ENCODE peak calls at places on chromosomes 12 and 14, in ten cellular contexts. Y is left ventricle myocardium inferior, B is astrocyte of the spinal cord, H is endodermal cell, D is dorsolateral prefrontal cortex, Z is psoas muscle, I is stomach, M is MCF 10A, E is nephron progenitor cell, F is Caco-2. K is an unnamed sample.

GRCh38 chr12:119229837-119230236 is 51.1 kb downstream of the HSPB8 start:
- DNase-seq in F (peak), I (no peak), B (peak), E (peak), H (peak), D (peak), Z (peak), M (peak), Y (peak), K (peak)

GRCh38 chr12:19437996-19438395 is 1.3 kb upstream of the AEBP2 start:
- DNase-seq in Z (no peak), D (no peak), B (no peak), M (no peak), Y (no peak), E (no peak), F (no peak), I (no peak), H (no peak), K (no peak)

GRCh38 chr14:99064262-99064954 is 207.6 kb downstream of the BCL11B start:
- DNase-seq in B (no peak), H (no peak), E (no peak), I (no peak), Y (no peak), D (no peak), Z (no peak), F (no peak), M (peak), K (no peak)

GRCh38 chr12:54983536-54984102 is 943 bp downstream of the TESPA1 start:
- DNase-seq in M (no peak), Z (no peak), E (no peak), Y (no peak), I (no peak), B (no peak), D (no peak), H (no peak), F (no peak), K (no peak)

GRCh38 chr14:103014466-103015319 is 42.7 kb downstream of the CDC42BPB start:
- DNase-seq in H (peak), Z (no peak), F (no peak), M (peak), Y (no peak), E (no peak), D (no peak), B (peak), I (no peak), K (no peak)

GRCh38 chr12:95506707-95507523 is 33.0 kb downstream of the METAP2 start:
- DNase-seq in Z (no peak), B (no peak), I (no peak), F (no peak), M (no peak), E (no peak), Y (no peak), H (no peak), D (no peak), K (no peak)

GRCh38 chr12:130574402-130574801 is 141.7 kb downstream of the RIMBP2 start:
- DNase-seq in E (no peak), Y (no peak), H (peak), B (no peak), D (no peak), Z (no peak), F (no peak), I (no peak), M (no peak), K (no peak)

GRCh38 chr12:131085816-131086591 is 132.3 kb downstream of the ADGRD1 start:
- DNase-seq in Y (no peak), M (no peak), F (no peak), H (peak), Z (no peak), B (no peak), I (peak), E (no peak), D (no peak), K (no peak)

GRCh38 chr12:18864900-18865561 is 127.1 kb downstream of the CAPZA3 start:
- DNase-seq in Z (no peak), H (no peak), E (no peak), F (no peak), B (peak), D (no peak), I (no peak), M (peak), Y (no peak), K (no peak)

GRCh38 chr14:75334191-75335051 is 55.8 kb downstream of the FOS start:
- DNase-seq in I (peak), Z (peak), E (no peak), H (no peak), Y (peak), B (no peak), M (no peak), D (no peak), F (no peak), K (no peak)

GRCh38 chr14:35355981-35356839 is 48.3 kb downstream of the NFKBIA start:
- DNase-seq in E (no peak), Z (no peak), F (peak), M (no peak), B (no peak), Y (no peak), I (no peak), H (peak), D (no peak), K (no peak)

GRCh38 chr12:38998887-38999482 is 93.6 kb upstream of the CPNE8 start:
- DNase-seq in B (no peak), D (no peak), Z (no peak), M (no peak), F (no peak), H (no peak), E (no peak), Y (no peak), I (no peak), K (no peak)

GRCh38 chr12:131090254-131091210 is 136.8 kb downstream of the ADGRD1 start:
- DNase-seq in E (no peak), D (no peak), Y (no peak), M (peak), I (no peak), B (no peak), Z (no peak), H (peak), F (peak), K (no peak)

GRCh38 chr14:33512201-33512600 is 438.7 kb downstream of the EGLN3 start:
- DNase-seq in M (peak), F (no peak), B (peak), I (no peak), Z (no peak), E (no peak), Y (no peak), H (no peak), D (no peak), K (no peak)

GRCh38 chr12:51977320-51977753 is 25.8 kb downstream of the ACVR1B start:
- DNase-seq in H (no peak), F (peak), D (no peak), M (no peak), B (no peak), E (no peak), I (no peak), Z (no peak), Y (no peak), K (no peak)

GRCh38 chr12:87302126-87302732 is 727.0 kb downstream of the C12orf50 start:
- DNase-seq in H (no peak), E (no peak), Z (no peak), F (no peak), B (no peak), Y (no peak), I (no peak), M (no peak), D (no peak), K (no peak)

GRCh38 chr12:117875652-117876491 is 92.9 kb downstream of the KSR2 start:
- DNase-seq in E (peak), Y (no peak), Z (no peak), D (peak), H (peak), F (no peak), I (no peak), B (peak), M (no peak), K (peak)

GRCh38 chr12:111122458-111122878 is 202.1 kb upstream of the MYL2 start:
- DNase-seq in B (no peak), Y (no peak), M (no peak), D (no peak), H (no peak), I (no peak), E (peak), F (no peak), Z (no peak), K (no peak)

GRCh38 chr12:80763874-80764273 is 47.2 kb downstream of the MYF5 start:
- DNase-seq in E (peak), B (peak), F (peak), D (peak), Y (no peak), Z (no peak), I (no peak), H (peak), M (peak), K (peak)
- TF ChIP-seq CTCF in E (peak), B (peak), F (peak), D (peak), Y (peak), Z (peak), I (peak), H (peak), M (peak), K (peak)

DNA sequence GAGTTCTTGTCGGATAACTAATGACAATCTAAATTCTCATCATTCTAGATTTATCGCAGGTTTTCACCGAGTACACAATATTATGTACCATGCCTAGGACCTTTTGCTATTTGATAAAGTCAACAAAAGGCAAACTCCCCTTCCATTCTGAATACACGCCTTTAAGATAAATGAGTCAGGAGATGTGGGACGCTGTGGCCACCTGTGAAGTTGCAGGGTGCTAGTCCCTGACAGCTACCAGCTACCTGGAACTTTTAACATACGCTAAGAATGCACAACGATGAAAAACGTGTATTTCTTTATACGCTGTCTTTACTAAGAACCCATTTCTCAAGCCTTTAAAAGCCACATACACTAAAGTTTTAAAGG is 678 bp downstream of the MDM1 start:
- DNase-seq in I (no peak), B (no peak), E (no peak), Y (no peak), Z (no peak), D (no peak), M (no peak), H (no peak), F (peak), K (no peak)
- TF ChIP-seq CTCF in I (no peak), B (no peak), E (no peak), Y (no peak), Z (no peak), D (no peak), M (no peak), H (no peak), F (no peak), K (no peak)

GRCh38 chr14:76765461-76765931 is 4.2 kb downstream of the VASH1 start:
- DNase-seq in M (no peak), Z (no peak), F (no peak), B (no peak), E (no peak), Y (no peak), D (peak), H (peak), I (no peak), K (no peak)

GRCh38 chr14:76769636-76770292 is 8.5 kb downstream of the VASH1 start:
- DNase-seq in B (no peak), D (no peak), E (no peak), F (no peak), I (no peak), M (no peak), Z (no peak), H (peak), Y (no peak), K (no peak)

GRCh38 chr14:76768671-76769500 is 7.6 kb downstream of the VASH1 start:
- DNase-seq in F (no peak), I (no peak), Y (no peak), E (no peak), H (peak), Z (no peak), M (no peak), D (peak), B (no peak), K (no peak)

GRCh38 chr14:76768201-76768656 is 7.0 kb downstream of the VASH1 start:
- DNase-seq in E (no peak), F (no peak), M (no peak), Z (peak), Y (peak), B (no peak), D (peak), H (peak), I (peak), K (no peak)

DNA sequence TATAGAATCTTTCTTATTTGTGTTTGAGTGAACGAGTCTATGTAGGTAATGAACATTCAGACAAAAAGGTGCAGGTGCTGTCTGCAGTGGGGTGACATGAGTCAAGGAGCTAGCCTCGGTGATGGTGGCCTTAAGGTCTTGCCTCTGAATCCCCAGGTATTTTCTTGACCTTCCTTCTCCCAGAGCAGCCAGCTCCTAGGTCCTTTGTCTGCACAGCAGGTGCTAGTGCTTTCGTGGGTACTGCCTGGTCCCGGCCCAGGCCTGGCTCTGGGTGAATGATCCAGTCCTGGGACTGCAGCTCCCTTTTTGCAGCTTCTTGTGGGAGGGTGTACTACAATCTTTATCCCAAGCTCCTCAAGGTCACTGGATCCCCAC is 6.4 kb downstream of the VASH1 start:
- DNase-seq in E (no peak), H (no peak), M (no peak), I (no peak), B (no peak), F (no peak), D (peak), Z (no peak), Y (no peak), K (no peak)
- TF ChIP-seq CTCF in E (no peak), H (no peak), M (no peak), I (no peak), B (no peak), F (no peak), D (no peak), Z (no peak), Y (no peak), K (no peak)

DNA sequence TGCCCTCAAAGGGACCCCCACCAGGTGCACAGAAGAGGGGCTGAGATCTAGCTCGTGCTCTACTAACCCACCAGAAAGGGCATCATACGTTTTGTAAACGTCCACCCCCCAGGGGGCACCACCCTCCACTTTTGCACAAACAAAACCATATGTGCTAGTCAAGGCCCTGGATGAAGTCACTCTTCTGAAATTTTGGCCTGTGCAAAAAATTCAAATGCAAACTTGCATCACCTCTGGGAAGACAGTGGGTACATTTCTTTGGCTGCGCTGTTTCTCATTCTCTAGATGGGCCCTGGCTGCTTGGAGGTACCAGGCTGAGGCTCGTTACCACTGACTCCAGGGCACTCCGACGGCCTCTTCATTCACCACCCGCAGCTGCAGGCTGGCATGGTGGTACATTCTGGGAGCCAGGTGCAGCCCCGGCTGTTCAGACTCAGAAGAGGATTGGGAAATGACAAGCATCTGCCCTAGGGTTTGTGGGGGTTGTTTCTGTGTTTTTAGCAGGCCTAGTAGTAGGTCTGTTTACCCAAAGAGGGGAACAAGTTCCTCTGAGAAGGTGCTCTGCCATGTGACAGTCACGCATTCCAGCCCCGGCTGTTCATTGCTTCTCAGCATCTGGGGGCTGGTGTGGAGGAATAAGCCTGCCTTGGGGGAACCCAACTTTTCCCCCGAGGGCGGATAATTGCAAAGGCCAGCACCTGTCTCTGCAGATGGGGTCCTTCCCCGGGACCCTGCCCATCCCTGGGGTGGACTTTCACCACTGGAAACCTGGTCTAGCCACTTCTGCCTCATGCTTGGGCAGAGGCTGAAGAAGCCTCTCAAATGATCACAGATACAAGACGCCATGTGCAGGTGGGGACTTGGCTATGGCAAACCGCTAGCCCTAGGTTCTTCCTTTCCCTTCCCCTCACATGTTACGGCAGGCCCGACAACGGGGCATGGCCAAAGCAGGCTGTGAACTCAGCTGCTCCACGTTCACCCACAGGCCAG is 147.6 kb downstream of the DPF3 start:
- DNase-seq in I (peak), Y (no peak), Z (peak), E (no peak), M (peak), H (no peak), D (no peak), F (no peak), B (peak), K (no peak)
- TF ChIP-seq CTCF in I (no peak), Y (peak), Z (no peak), E (no peak), M (peak), H (no peak), D (no peak), F (no peak), B (peak), K (no peak)

GRCh38 chr12:53223391-53224267 is 8.4 kb downstream of the RARG start:
- DNase-seq in Y (peak), D (no peak), H (peak), E (no peak), B (peak), Z (peak), M (no peak), I (no peak), F (no peak), K (no peak)

GRCh38 chr12:53223006-53223305 is 9.1 kb downstream of the RARG start:
- DNase-seq in E (no peak), Z (peak), H (peak), B (no peak), D (no peak), I (no peak), F (no peak), Y (no peak), M (no peak), K (no peak)

GRCh38 chr12:53225635-53226424 is 6.2 kb downstream of the RARG start:
- DNase-seq in H (peak), Z (peak), Y (no peak), E (no peak), B (no peak), I (no peak), D (no peak), F (no peak), M (peak), K (no peak)

GRCh38 chr12:53224897-53225634 is 6.9 kb downstream of the RARG start:
- DNase-seq in Z (peak), Y (no peak), H (peak), M (no peak), D (no peak), E (no peak), F (no peak), I (no peak), B (no peak), K (no peak)

GRCh38 chr12:53224268-53224896 is 7.6 kb downstream of the RARG start:
- DNase-seq in E (no peak), M (peak), I (no peak), Y (no peak), Z (peak), D (no peak), H (peak), B (no peak), F (peak), K (no peak)
- TF ChIP-seq CTCF in E (peak), M (peak), I (no peak), Y (peak), Z (no peak), D (no peak), H (peak), B (peak), F (peak), K (peak)

GRCh38 chr14:104872469-104873341 is 7.6 kb downstream of the CEP170B start:
- DNase-seq in E (peak), Z (peak), Y (peak), F (no peak), H (peak), M (no peak), B (no peak), D (no peak), I (peak), K (no peak)

GRCh38 chr14:104871656-104872468 is 6.8 kb downstream of the CEP170B start:
- DNase-seq in B (no peak), H (no peak), F (no peak), E (no peak), D (no peak), Z (peak), I (no peak), M (no peak), Y (no peak), K (no peak)

GRCh38 chr14:104869669-104870367 is 4.8 kb downstream of the CEP170B start:
- DNase-seq in Y (no peak), E (no peak), I (no peak), B (no peak), H (no peak), D (no peak), M (no peak), F (no peak), Z (no peak), K (no peak)

GRCh38 chr14:104870368-104871144 is 5.5 kb downstream of the CEP170B start:
- DNase-seq in F (no peak), Y (peak), B (no peak), E (peak), M (no peak), D (no peak), H (peak), I (peak), Z (peak), K (no peak)

GRCh38 chr14:104871145-104871655 is 6.1 kb downstream of the CEP170B start:
- DNase-seq in I (no peak), F (no peak), H (no peak), Y (no peak), M (no peak), E (no peak), B (no peak), Z (peak), D (no peak), K (no peak)
- TF ChIP-seq CTCF in I (no peak), F (no peak), H (no peak), Y (no peak), M (no peak), E (no peak), B (no peak), Z (no peak), D (no peak), K (no peak)

DNA sequence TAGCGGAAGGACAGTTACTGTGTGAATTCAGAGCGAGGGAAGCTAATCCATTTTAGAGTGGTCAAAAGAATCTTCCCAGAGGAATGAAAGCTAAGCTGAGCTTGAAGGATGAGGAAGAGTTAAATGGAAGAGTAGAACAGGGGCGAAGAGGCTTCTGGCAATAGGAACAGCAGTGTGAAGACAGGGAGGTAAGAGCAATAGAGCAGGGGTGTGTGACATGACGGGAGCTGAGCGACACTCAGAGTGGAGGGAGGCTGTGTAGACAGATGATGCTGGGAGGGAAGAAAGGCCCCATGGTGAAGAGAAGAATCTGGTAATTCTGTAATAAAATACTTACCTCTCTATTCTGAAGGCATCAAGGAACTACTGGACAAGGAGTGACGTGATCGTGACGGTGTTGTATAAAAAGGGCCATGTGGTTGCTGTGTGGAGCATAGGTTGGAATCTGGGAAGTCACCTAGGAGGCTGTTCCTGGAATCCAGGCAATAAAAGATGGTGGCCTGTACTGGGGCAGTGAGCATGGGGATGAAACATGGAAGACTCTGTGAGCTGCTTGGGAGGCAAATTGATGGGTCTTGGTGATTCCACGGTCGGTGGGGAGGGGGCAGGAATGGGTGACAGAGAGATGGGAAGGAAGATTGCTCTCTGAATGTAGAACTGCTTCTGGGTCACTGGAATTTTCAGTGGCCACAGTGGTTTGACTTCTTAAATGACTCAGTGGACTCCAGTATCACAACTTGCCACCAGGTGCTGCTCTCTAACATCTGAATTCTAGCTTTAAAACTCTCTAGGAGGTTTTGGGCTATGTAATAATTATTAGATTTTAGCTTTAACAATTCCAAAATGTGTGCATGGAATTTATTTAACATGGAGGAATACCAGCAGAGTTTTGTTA is 164.1 kb downstream of the ATP23 start:
- DNase-seq in M (no peak), F (no peak), E (no peak), D (no peak), I (no peak), B (peak), H (peak), Z (no peak), Y (no peak), K (no peak)
- TF ChIP-seq CTCF in M (no peak), F (peak), E (no peak), D (peak), I (no peak), B (peak), H (peak), Z (peak), Y (peak), K (peak)

K was measured in neural crest cell.